ENCODE peak calls at places on chromosomes 16 and 17, in six cellular contexts. F is hepatocyte, M is esophagus squamous epithelium, O is lower leg skin, G is activated T-helper 1 cell treated with Interleukin-2 at 50 U/mL for 16 hours, B is T-helper 17 cell. W is an unnamed sample.

GRCh38 chr16:82061861-82062525 is 26.9 kb downstream of the HSD17B2 start:
- DNase-seq in F (no peak), M (no peak), O (no peak), G (no peak), B (no peak), W (no peak)

GRCh38 chr16:61926766-61927165 is 109.5 kb downstream of the CDH8 start:
- DNase-seq in F (no peak), M (no peak), O (no peak), G (no peak), B (no peak), W (no peak)

GRCh38 chr16:19001788-19002187 is 18.1 kb downstream of the TMC7 start:
- DNase-seq in F (no peak), M (no peak), O (no peak), G (no peak), B (no peak), W (no peak)

GRCh38 chr16:28974007-28974436 is 556 bp upstream of the SPNS1 start:
- DNase-seq in F (peak), M (no peak), O (no peak), G (no peak), B (no peak), W (no peak)

GRCh38 chr16:47110939-47111338 is 32.8 kb downstream of the NETO2 start:
- DNase-seq in F (no peak), M (no peak), O (no peak), G (no peak), B (no peak), W (no peak)

GRCh38 chr16:15856217-15856616 is 611 bp downstream of the MYH11 start:
- DNase-seq in F (no peak), M (no peak), O (no peak), G (no peak), B (no peak), W (no peak)

GRCh38 chr17:45961206-45961605 is 37.8 kb upstream of the STH start:
- DNase-seq in F (no peak), M (no peak), O (no peak), G (no peak), B (no peak), W (no peak)

GRCh38 chr17:55341432-55341831 is 76.7 kb downstream of the HLF start:
- DNase-seq in F (no peak), M (no peak), O (no peak), G (no peak), B (no peak), W (no peak)

GRCh38 chr16:67457611-67458010 is 23.3 kb downstream of the ATP6V0D1 start:
- DNase-seq in F (no peak), M (no peak), O (no peak), G (no peak), B (no peak), W (no peak)

GRCh38 chr17:56978441-56979090 is 635 bp downstream of the SCPEP1 start:
- DNase-seq in F (no peak), M (no peak), O (peak), G (no peak), B (no peak), W (no peak)

GRCh38 chr17:4970273-4970672 is 2.7 kb upstream of the SPAG7 start:
- DNase-seq in F (no peak), M (no peak), O (no peak), G (no peak), B (no peak), W (no peak)

GRCh38 chr17:51257150-51258081 is 2.4 kb downstream of the MBTD1 start:
- DNase-seq in F (no peak), M (no peak), O (no peak), G (no peak), B (no peak), W (no peak)

GRCh38 chr16:59611556-59611955 is 877.4 kb upstream of the GOT2 start:
- DNase-seq in F (no peak), M (no peak), O (no peak), G (no peak), B (no peak), W (no peak)

GRCh38 chr17:29113334-29113733 is 66.9 kb downstream of the MYO18A start:
- DNase-seq in F (no peak), M (no peak), O (no peak), G (no peak), B (no peak), W (no peak)

W was measured in naive thymus-derived CD4-positive, alpha-beta T cell.